ENCODE peak calls at places on chromosome 16, in seven cellular contexts. A is activated CD4-positive, alpha-beta T cell treated with anti-CD3 and anti-CD28 coated beads for 1 hour; T is stimulated activated CD4-positive, alpha-beta T cell treated with anti-CD3 and anti-CD28 coated beads, Interleukin-1b, Interleukin-23, amount 100 ng/mL, for 1 hour; H is HTR-8/SVneo; I is OCI-M1; W is GM20000; J is NCI-H460. M is an unnamed sample.

GRCh38 chr16:78184554-78185183 is 85.2 kb downstream of the WWOX start:
- DNase-seq in T (no peak), H (no peak), A (no peak), I (no peak), J (no peak), W (no peak), M (no peak)

GRCh38 chr16:69397821-69398521 is 12.2 kb upstream of the TERF2 start:
- DNase-seq in W (no peak), A (no peak), I (peak; percentile 58), H (peak; percentile 76), J (peak; percentile 84), T (no peak), M (no peak)

GRCh38 chr16:4090476-4090875 is 25.8 kb downstream of the ADCY9 start:
- DNase-seq in J (no peak), A (no peak), H (no peak), I (no peak), T (no peak), W (no peak), M (no peak)

GRCh38 chr16:11480634-11481033 is 106.1 kb downstream of the LITAF start:
- DNase-seq in H (no peak), A (no peak), J (no peak), W (no peak), T (no peak), I (no peak), M (no peak)

GRCh38 chr16:87757841-87758426 is 7.9 kb downstream of the KLHDC4 start:
- DNase-seq in I (no peak), T (no peak), H (no peak), W (no peak), J (no peak), A (no peak), M (no peak)

GRCh38 chr16:2514333-2515179 is 804 bp downstream of the ATP6V0C start:
- DNase-seq in A (no peak), H (no peak), J (no peak), W (no peak), I (peak; percentile 32), T (no peak), M (peak; percentile 43)

GRCh38 chr16:86222541-86222940 is 287.8 kb upstream of the FOXF1 start:
- DNase-seq in A (no peak), W (no peak), J (peak; percentile 6), H (no peak), T (no peak), I (no peak), M (peak; percentile 25)

GRCh38 chr16:6038966-6039530 is 941.5 kb upstream of the EEF2KMT start:
- DNase-seq in H (no peak), J (no peak), T (no peak), I (no peak), W (no peak), A (no peak), M (no peak)

GRCh38 chr16:72312862-72313261 is 140.9 kb upstream of the PMFBP1 start:
- DNase-seq in W (no peak), T (no peak), I (no peak), A (no peak), J (no peak), H (no peak), M (no peak)

GRCh38 chr16:79647586-79647985 is 47.0 kb upstream of the MAF start:
- DNase-seq in W (no peak), A (no peak), T (no peak), I (no peak), H (no peak), J (no peak), M (no peak)

GRCh38 chr16:13835357-13835756 is 84.6 kb upstream of the ERCC4 start:
- DNase-seq in A (no peak), H (no peak), W (no peak), T (no peak), I (no peak), J (no peak), M (no peak)

GRCh38 chr16:30972872-30973271 is 12.1 kb upstream of the HSD3B7 start:
- DNase-seq in A (no peak), I (no peak), T (no peak), W (no peak), H (no peak), J (no peak), M (no peak)

GRCh38 chr16:67961551-67961957 is 6.9 kb downstream of the SLC12A4 start:
- DNase-seq in J (no peak), T (no peak), A (no peak), W (no peak), H (no peak), I (no peak), M (peak; percentile 91)

GRCh38 chr16:51434567-51435198 is 283.6 kb upstream of the SALL1 start:
- DNase-seq in J (no peak), I (no peak), T (no peak), A (no peak), W (no peak), H (no peak), M (no peak)

GRCh38 chr16:55703003-55704001 is 47.5 kb downstream of the SLC6A2 start:
- DNase-seq in T (no peak), A (no peak), I (peak; percentile 55), W (peak; percentile 25), J (peak; percentile 40), H (peak; percentile 21), M (no peak)

GRCh38 chr16:1857433-1858097 is 14.4 kb downstream of the MEIOB start:
- DNase-seq in T (no peak), I (no peak), H (no peak), J (no peak), A (no peak), W (no peak), M (no peak)